ENCODE peak calls at places on chromosomes 13 and 19, in four cellular contexts. Z, S, L and J are unnamed samples.

GRCh38 chr13:106612688-106613087 is 44.8 kb upstream of the ARGLU1 start:
- DNase-seq in Z (peak; percentile 59), S (peak; percentile 81), L (no peak), J (no peak)

GRCh38 chr13:42225051-42225450 is 46.9 kb upstream of the AKAP11 start:
- DNase-seq in Z (no peak), S (no peak), L (no peak), J (no peak)

GRCh38 chr13:108987488-108987887 is 358.1 kb downstream of the MYO16 start:
- DNase-seq in Z (peak; percentile 62), S (no peak), L (no peak), J (no peak)

GRCh38 chr19:38733493-38734175 is 10.6 kb downstream of the CAPN12 start:
- DNase-seq in Z (no peak), S (peak; percentile 26), L (no peak), J (no peak)

GRCh38 chr13:45349438-45349837 is 8.5 kb upstream of the TPT1 start:
- DNase-seq in Z (peak; percentile 51), S (no peak), L (no peak), J (no peak)

GRCh38 chr13:109130093-109130835 is 500.9 kb downstream of the MYO16 start:
- DNase-seq in Z (no peak), S (no peak), L (no peak), J (no peak)

GRCh38 chr13:77000475-77000874 is 8.6 kb downstream of the CLN5 start:
- DNase-seq in Z (no peak), S (no peak), L (no peak), J (no peak)

GRCh38 chr19:33404506-33404905 is 31.0 kb downstream of the CEBPG start:
- DNase-seq in Z (no peak), S (no peak), L (no peak), J (peak; percentile 50)

GRCh38 chr19:50838239-50838638 is 4.9 kb upstream of the KLK15 start:
- DNase-seq in Z (no peak), S (no peak), L (no peak), J (no peak)

GRCh38 chr19:39582891-39583625 is 19.3 kb upstream of the LGALS13 start:
- DNase-seq in Z (no peak), S (no peak), L (no peak), J (no peak)

GRCh38 chr13:101179021-101179420 is 237.3 kb downstream of the NALCN start:
- DNase-seq in Z (no peak), S (no peak), L (no peak), J (no peak)

GRCh38 chr19:52230685-52231084 is 38.7 kb upstream of the ZNF766 start:
- DNase-seq in Z (no peak), S (no peak), L (no peak), J (no peak)

GRCh38 chr19:19470579-19470978 is 44.8 kb downstream of the TSSK6 start:
- DNase-seq in Z (no peak), S (no peak), L (no peak), J (no peak)

GRCh38 chr13:67383358-67383757 is 153.2 kb upstream of the PCDH9 start:
- DNase-seq in Z (peak; percentile 17), S (no peak), L (no peak), J (no peak)

GRCh38 chr19:57829316-57829715 is 783 bp upstream of the ZNF587B start:
- DNase-seq in Z (peak; percentile 40), S (no peak), L (no peak), J (no peak)

GRCh38 chr13:28434934-28435333 is 60.0 kb downstream of the FLT1 start:
- DNase-seq in Z (peak; percentile 36), S (no peak), L (no peak), J (no peak)

GRCh38 chr13:36685912-36686311 is 12.1 kb downstream of the SERTM1 start:
- DNase-seq in Z (peak; percentile 6), S (peak; percentile 27), L (no peak), J (no peak)

GRCh38 chr19:42288411-42288810 is 13.5 kb upstream of the PRR19 start:
- DNase-seq in Z (no peak), S (no peak), L (no peak), J (no peak)

GRCh38 chr13:100495455-100495854 is 93.1 kb downstream of the GGACT start:
- DNase-seq in Z (no peak), S (no peak), L (no peak), J (no peak)

GRCh38 chr19:29315566-29315965 is 102.6 kb upstream of the UQCRFS1 start:
- DNase-seq in Z (no peak), S (no peak), L (no peak), J (no peak)

GRCh38 chr13:33639158-33639557 is 178.8 kb upstream of the RFC3 start:
- DNase-seq in Z (peak; percentile 44), S (peak; percentile 73), L (no peak), J (no peak)

GRCh38 chr19:8392017-8392591 is 1.9 kb downstream of the RAB11B start:
- DNase-seq in Z (no peak), S (no peak), L (peak; percentile 63), J (no peak)

GRCh38 chr13:45367358-45367757 is 26.4 kb upstream of the TPT1 start:
- DNase-seq in Z (peak; percentile 94), S (peak; percentile 52), L (peak; percentile 79), J (peak; percentile 88)

GRCh38 chr19:19526581-19527370 is 1.9 kb upstream of the YJEFN3 start:
- DNase-seq in Z (no peak), S (no peak), L (no peak), J (no peak)

GRCh38 chr13:101930331-101930730 is 471.5 kb downstream of the FGF14 start:
- DNase-seq in Z (peak; percentile 12), S (no peak), L (no peak), J (no peak)

GRCh38 chr19:30997222-30997621 is 352.0 kb downstream of the TSHZ3 start:
- DNase-seq in Z (no peak), S (no peak), L (no peak), J (no peak)

GRCh38 chr19:38685666-38686529 is 38.4 kb downstream of the ACTN4 start:
- DNase-seq in Z (peak; percentile 73), S (no peak), L (peak; percentile 92), J (no peak)

GRCh38 chr13:48891586-48891985 is 84.1 kb upstream of the FNDC3A start:
- DNase-seq in Z (peak; percentile 72), S (no peak), L (peak; percentile 82), J (no peak)

GRCh38 chr19:54104998-54105715 is 2.5 kb downstream of the NDUFA3 start:
- DNase-seq in Z (no peak), S (no peak), L (no peak), J (peak; percentile 50)

GRCh38 chr13:19959141-19959830 is 759 bp downstream of the ZMYM2 start:
- DNase-seq in Z (peak; percentile 39), S (peak; percentile 47), L (peak; percentile 65), J (peak; percentile 94)
- TF ChIP-seq CTCF in Z (peak; percentile 24), S (peak; percentile 9), L (peak; percentile 21), J (peak; percentile 46)

GRCh38 chr19:49363265-49364082 is at the start of gene DKKL1:
- DNase-seq in Z (peak; percentile 99), S (peak; percentile 100), L (peak; percentile 100), J (peak; percentile 95)
- TF ChIP-seq POLR2A in Z (peak; percentile 49), S (peak; percentile 85), L (no peak), J (no peak)

GRCh38 chr13:31005066-31005465 is 72.6 kb downstream of the TEX26 start:
- DNase-seq in Z (no peak), S (no peak), L (no peak), J (no peak)

GRCh38 chr13:31011193-31011860 is 78.9 kb downstream of the TEX26 start:
- DNase-seq in Z (no peak), S (no peak), L (no peak), J (no peak)

GRCh38 chr13:31009166-31009565 is 76.7 kb downstream of the TEX26 start:
- DNase-seq in Z (no peak), S (no peak), L (no peak), J (no peak)

GRCh38 chr13:31008400-31009115 is 76.1 kb downstream of the TEX26 start:
- DNase-seq in Z (peak; percentile 48), S (no peak), L (no peak), J (no peak)

GRCh38 chr13:31007392-31007791 is 74.9 kb downstream of the TEX26 start:
- DNase-seq in Z (no peak), S (no peak), L (no peak), J (no peak)
- H3K4me3 ChIP-seq in Z (no peak overlapping the region), S (no peak overlapping the region), L (no peak overlapping the region), J (no peak overlapping the region)

GRCh38 chr13:91946498-91947070 is 548.2 kb downstream of the GPC5 start:
- DNase-seq in Z (peak; percentile 12), S (no peak), L (peak; percentile 1), J (no peak)
- TF ChIP-seq CTCF in Z (peak; percentile 31), S (no peak), L (peak; percentile 11), J (no peak)

GRCh38 chr19:16463341-16463990 is 8.3 kb downstream of the EPS15L1 start:
- DNase-seq in Z (no peak), S (no peak), L (no peak), J (no peak)

GRCh38 chr19:16462757-16463250 is 9.0 kb downstream of the EPS15L1 start:
- DNase-seq in Z (peak; percentile 34), S (no peak), L (no peak), J (no peak)

GRCh38 chr19:16461630-16462051 is 10.1 kb downstream of the EPS15L1 start:
- DNase-seq in Z (no peak), S (no peak), L (no peak), J (no peak)

GRCh38 chr19:16465239-16465638 is 6.5 kb downstream of the EPS15L1 start:
- DNase-seq in Z (no peak), S (no peak), L (no peak), J (no peak)

DNA sequence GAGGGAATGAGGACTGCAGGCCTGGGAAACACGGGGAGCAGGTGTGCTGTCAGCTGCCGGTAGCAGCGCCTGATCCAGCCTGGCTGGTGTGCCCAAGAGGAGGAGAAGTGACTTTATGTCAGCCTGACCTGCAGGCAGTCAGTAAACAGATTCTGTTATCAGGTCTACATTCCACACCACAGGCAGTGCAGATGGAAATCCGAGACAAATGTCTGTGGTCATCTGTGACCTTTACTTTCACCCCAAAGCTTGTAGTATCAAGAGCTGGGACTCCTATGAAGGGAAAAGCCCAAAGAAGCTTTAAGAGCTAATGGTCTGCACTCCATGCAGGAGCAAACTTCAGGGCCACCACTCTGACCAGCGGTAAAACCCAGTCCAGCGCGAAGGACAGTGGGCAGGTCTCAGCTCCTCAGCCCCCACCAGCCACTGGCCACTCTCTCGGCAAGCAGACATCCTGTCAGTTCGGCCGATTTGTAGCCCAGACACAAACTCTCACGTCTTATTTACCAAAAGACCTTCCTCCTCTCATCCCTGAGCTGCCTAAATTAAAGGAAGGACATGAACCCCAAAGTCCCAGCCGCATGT is 7.7 kb downstream of the EPS15L1 start:
- DNase-seq in Z (peak; percentile 64), S (no peak), L (no peak), J (no peak)
- TF ChIP-seq POLR2A in Z (no peak), S (no peak), L (no peak), J (no peak)

DNA sequence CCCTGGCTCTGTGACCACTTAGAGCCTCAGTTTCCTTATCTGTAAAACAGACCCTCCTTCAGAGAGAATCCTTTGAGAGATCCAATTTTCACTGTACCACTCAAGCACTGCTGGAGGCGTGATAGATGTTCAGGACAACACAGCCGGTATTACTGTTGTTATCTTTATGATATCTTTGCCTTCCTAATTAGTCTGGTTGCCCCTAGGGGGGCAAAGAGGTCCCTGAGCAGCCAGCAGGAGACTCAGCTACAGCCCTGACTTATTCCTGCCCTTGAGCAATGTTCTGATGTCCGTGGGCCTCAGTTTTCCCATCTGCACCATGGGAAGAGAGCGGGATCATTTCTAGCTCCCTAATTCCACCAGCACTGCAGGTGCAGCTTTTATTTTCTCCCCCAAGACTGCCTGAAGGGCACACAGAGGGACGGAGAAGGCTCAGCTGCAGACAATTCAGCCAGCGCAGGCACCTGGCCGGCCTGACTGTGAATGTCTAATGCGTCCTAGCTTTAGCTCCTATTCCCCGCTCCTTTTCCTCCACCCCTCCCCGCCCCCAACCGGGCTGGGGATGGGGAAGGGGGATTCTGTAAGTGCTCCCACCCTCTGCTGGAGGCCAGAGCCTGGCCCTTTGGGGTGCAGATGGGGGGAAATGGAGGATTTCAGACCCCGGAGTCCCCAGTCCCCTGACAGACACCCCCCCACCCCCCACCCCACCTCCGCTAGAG is 16.3 kb downstream of the TLE5 start:
- DNase-seq in Z (no peak), S (peak; percentile 51), L (no peak), J (no peak)
- H3K4me3 ChIP-seq in Z (no peak overlapping the region), S (no peak overlapping the region), L (no peak overlapping the region), J (no peak overlapping the region)